ENCODE peak calls at places on chromosome 2, in ten cellular contexts. N is choroid plexus epithelial cell, I is AG04450, V is AG09309, H is heart left ventricle, W is stomach, M is GM12865, B is colonic mucosa, T is fibroblast of lung, P is BE2C. L is an unnamed sample.

GRCh38 chr2:20635096-20635475 is 15.8 kb downstream of the HS1BP3 start:
- DNase-seq in N (no peak), I (no peak), V (no peak), H (peak), W (no peak), M (no peak), B (peak), T (no peak), P (peak), L (no peak)

GRCh38 chr2:234363647-234364294 is 133.1 kb downstream of the ARL4C start:
- DNase-seq in N (no peak), I (no peak), V (no peak), H (no peak), W (no peak), M (no peak), B (no peak), T (no peak), P (no peak), L (no peak)

GRCh38 chr2:105590780-105591660 is 153.7 kb upstream of the NCK2 start:
- DNase-seq in N (no peak), I (no peak), V (no peak), H (no peak), W (no peak), M (no peak), B (no peak), T (no peak), P (no peak), L (no peak)

GRCh38 chr2:219448099-219448775 is 13.6 kb downstream of the SPEG start:
- DNase-seq in N (no peak), I (no peak), V (no peak), H (no peak), W (no peak), M (no peak), B (no peak), T (no peak), P (no peak), L (no peak)

GRCh38 chr2:64298161-64298560 is 153.9 kb upstream of the PELI1 start:
- DNase-seq in N (peak), I (no peak), V (no peak), H (no peak), W (no peak), M (no peak), B (no peak), T (no peak), P (no peak), L (no peak)

GRCh38 chr2:226424971-226425370 is 374.6 kb downstream of the IRS1 start:
- DNase-seq in N (no peak), I (no peak), V (no peak), H (no peak), W (no peak), M (no peak), B (no peak), T (peak), P (no peak), L (peak)

GRCh38 chr2:39568561-39569006 is 97.1 kb upstream of the TMEM178A start:
- DNase-seq in N (peak), I (peak), V (peak), H (no peak), W (no peak), M (no peak), B (no peak), T (peak), P (no peak), L (peak)

GRCh38 chr2:183079335-183079775 is 808 bp downstream of the DUSP19 start:
- DNase-seq in N (peak), I (no peak), V (no peak), H (no peak), W (no peak), M (no peak), B (no peak), T (peak), P (no peak), L (no peak)

GRCh38 chr2:10916953-10917352 is 5.2 kb downstream of the KCNF1 start:
- DNase-seq in N (no peak), I (no peak), V (no peak), H (no peak), W (no peak), M (no peak), B (no peak), T (no peak), P (no peak), L (no peak)

GRCh38 chr2:190254451-190254850 is 65.2 kb downstream of the HIBCH start:
- DNase-seq in N (no peak), I (no peak), V (no peak), H (no peak), W (no peak), M (no peak), B (no peak), T (peak), P (no peak), L (no peak)

GRCh38 chr2:233546774-233547173 is 19.8 kb downstream of the USP40 start:
- DNase-seq in N (no peak), I (no peak), V (no peak), H (peak), W (peak), M (no peak), B (no peak), T (no peak), P (no peak), L (no peak)

GRCh38 chr2:144567745-144568144 is 47.8 kb upstream of the ZEB2 start:
- DNase-seq in N (no peak), I (no peak), V (no peak), H (no peak), W (no peak), M (no peak), B (no peak), T (no peak), P (no peak), L (no peak)

GRCh38 chr2:15579641-15580040 is 12.0 kb upstream of the DDX1 start:
- DNase-seq in N (no peak), I (no peak), V (no peak), H (no peak), W (no peak), M (no peak), B (no peak), T (peak), P (no peak), L (no peak)

GRCh38 chr2:172437419-172438063 is 10.2 kb downstream of the ITGA6 start:
- DNase-seq in N (no peak), I (no peak), V (no peak), H (no peak), W (no peak), M (peak), B (no peak), T (no peak), P (no peak), L (no peak)

GRCh38 chr2:29522951-29523669 is 398.3 kb downstream of the ALK start:
- DNase-seq in N (peak), I (peak), V (no peak), H (no peak), W (no peak), M (no peak), B (no peak), T (peak), P (no peak), L (no peak)

GRCh38 chr2:170244555-170244954 is 66.6 kb downstream of the MYO3B start:
- DNase-seq in N (no peak), I (no peak), V (no peak), H (no peak), W (no peak), M (no peak), B (no peak), T (no peak), P (no peak), L (no peak)

GRCh38 chr2:85827879-85828569 is 60.8 kb downstream of the ST3GAL5 start:
- DNase-seq in N (no peak), I (no peak), V (no peak), H (no peak), W (no peak), M (no peak), B (no peak), T (no peak), P (no peak), L (no peak)

GRCh38 chr2:122734756-122735155 is 979.3 kb downstream of the TSN start:
- DNase-seq in N (peak), I (no peak), V (no peak), H (no peak), W (no peak), M (no peak), B (no peak), T (peak), P (no peak), L (no peak)

GRCh38 chr2:59413751-59414570 is 1139.5 kb downstream of the BCL11A start:
- DNase-seq in N (no peak), I (no peak), V (no peak), H (no peak), W (no peak), M (no peak), B (no peak), T (no peak), P (no peak), L (no peak)

GRCh38 chr2:10787176-10787968 is 25.2 kb downstream of the PDIA6 start:
- DNase-seq in N (peak), I (no peak), V (no peak), H (no peak), W (no peak), M (peak), B (peak), T (no peak), P (peak), L (no peak)

GRCh38 chr2:12073217-12073852 is 326.9 kb downstream of the LPIN1 start:
- DNase-seq in N (no peak), I (no peak), V (no peak), H (no peak), W (no peak), M (peak), B (no peak), T (no peak), P (no peak), L (no peak)

GRCh38 chr2:173415663-173416469 is 61.2 kb downstream of the CDCA7 start:
- DNase-seq in N (no peak), I (no peak), V (no peak), H (no peak), W (no peak), M (no peak), B (no peak), T (no peak), P (no peak), L (no peak)

GRCh38 chr2:73205611-73206010 is 3.2 kb downstream of the NOTO start:
- DNase-seq in N (no peak), I (no peak), V (peak), H (no peak), W (no peak), M (no peak), B (no peak), T (peak), P (no peak), L (no peak)

GRCh38 chr2:207616185-207616584 is 9.0 kb downstream of the METTL21A start:
- DNase-seq in N (peak), I (no peak), V (no peak), H (no peak), W (no peak), M (no peak), B (no peak), T (peak), P (no peak), L (no peak)

GRCh38 chr2:10964076-10964812 is 52.5 kb downstream of the KCNF1 start:
- DNase-seq in N (peak), I (no peak), V (no peak), H (no peak), W (no peak), M (no peak), B (no peak), T (no peak), P (no peak), L (no peak)

GRCh38 chr2:159129807-159130206 is 156.7 kb downstream of the WDSUB1 start:
- DNase-seq in N (no peak), I (no peak), V (no peak), H (peak), W (no peak), M (no peak), B (no peak), T (peak), P (peak), L (no peak)

GRCh38 chr2:134465228-134465627 is 211.4 kb downstream of the MGAT5 start:
- DNase-seq in N (no peak), I (no peak), V (no peak), H (no peak), W (peak), M (no peak), B (peak), T (no peak), P (no peak), L (no peak)

GRCh38 chr2:4883375-4883774 is 808.8 kb upstream of the SOX11 start:
- DNase-seq in N (no peak), I (no peak), V (no peak), H (no peak), W (no peak), M (no peak), B (no peak), T (no peak), P (no peak), L (no peak)

GRCh38 chr2:227164745-227165350 is 424 bp downstream of the COL4A3 start:
- DNase-seq in N (no peak), I (no peak), V (no peak), H (no peak), W (peak), M (peak), B (peak), T (no peak), P (no peak), L (no peak)

GRCh38 chr2:8391126-8391525 is 290.7 kb upstream of the ID2 start:
- DNase-seq in N (no peak), I (no peak), V (no peak), H (no peak), W (no peak), M (no peak), B (no peak), T (no peak), P (no peak), L (no peak)

GRCh38 chr2:98247383-98247782 is 98.9 kb upstream of the CNGA3 start:
- DNase-seq in N (no peak), I (no peak), V (no peak), H (no peak), W (no peak), M (no peak), B (no peak), T (no peak), P (no peak), L (no peak)

GRCh38 chr2:98254504-98255059 is 91.7 kb upstream of the CNGA3 start:
- DNase-seq in N (no peak), I (no peak), V (no peak), H (no peak), W (no peak), M (no peak), B (no peak), T (no peak), P (no peak), L (no peak)

GRCh38 chr2:98253461-98254073 is 92.7 kb upstream of the CNGA3 start:
- DNase-seq in N (peak), I (no peak), V (no peak), H (no peak), W (no peak), M (no peak), B (no peak), T (peak), P (no peak), L (no peak)

GRCh38 chr2:98252394-98252793 is 93.9 kb upstream of the CNGA3 start:
- DNase-seq in N (no peak), I (no peak), V (no peak), H (no peak), W (no peak), M (peak), B (no peak), T (no peak), P (no peak), L (no peak)
- H3K4me3 ChIP-seq in N (no peak), I (no peak), V (no peak), H (no peak), W (no peak), M (no peak), B (no peak), T (no peak), P (no peak), L (no peak)

DNA sequence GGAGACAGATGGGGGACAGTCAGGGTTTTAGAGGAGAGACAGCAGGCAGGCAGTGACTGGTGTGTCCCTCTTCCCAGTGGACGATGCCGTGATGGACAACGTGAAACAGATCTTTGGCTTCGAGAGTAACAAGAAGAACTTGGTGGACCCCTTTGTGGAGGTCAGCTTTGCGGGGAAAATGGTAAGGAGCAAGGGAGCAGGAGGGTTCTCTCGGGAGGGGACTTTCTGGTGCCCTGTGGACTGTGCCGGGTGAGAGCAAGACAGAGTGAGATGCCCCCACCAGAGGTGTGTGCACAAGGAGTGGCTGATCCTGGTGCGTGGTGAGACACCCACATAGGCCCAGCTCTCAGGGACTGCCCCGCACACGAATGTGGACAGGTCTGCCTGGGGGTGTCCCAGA is 74.9 kb downstream of the DYSF start:
- DNase-seq in N (no peak), I (no peak), V (no peak), H (no peak), W (no peak), M (no peak), B (no peak), T (no peak), P (no peak), L (no peak)
- TF ChIP-seq CTCF in N (no peak), I (no peak), V (no peak), H (no peak), W (no peak), M (no peak), B (no peak), T (no peak), P (no peak), L (no peak)

DNA sequence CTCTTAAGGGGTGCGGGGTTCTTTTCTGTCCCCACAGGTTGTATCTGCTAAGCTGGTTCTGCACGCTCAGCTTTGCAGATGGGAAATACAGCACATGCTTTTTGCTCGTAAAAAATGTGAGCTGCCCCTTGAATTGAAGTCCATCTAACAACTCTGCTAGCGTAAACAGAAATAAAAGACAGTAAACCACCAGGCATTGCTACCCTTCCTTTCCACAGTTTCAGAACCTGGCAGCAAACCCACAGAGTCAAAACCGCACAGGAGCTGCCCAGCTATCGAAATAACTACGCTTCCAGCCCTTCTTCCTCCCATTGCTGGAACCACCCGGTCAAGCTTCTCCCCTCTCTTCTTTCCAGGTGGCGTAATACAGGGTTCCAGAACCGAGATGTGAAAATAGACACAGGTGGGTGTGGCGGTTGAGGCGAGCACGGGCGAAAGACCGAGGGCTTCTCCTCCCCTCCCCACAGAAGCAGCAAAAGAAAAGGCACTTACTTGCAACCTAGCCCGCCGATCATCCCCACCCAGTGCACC is 474 bp downstream of the SCN9A start:
- DNase-seq in N (peak), I (no peak), V (no peak), H (peak), W (no peak), M (peak), B (peak), T (peak), P (no peak), L (no peak)
- H3K4me3 ChIP-seq in N (peak), I (peak), V (peak), H (peak), W (peak), M (no peak), B (peak), T (peak), P (peak), L (peak)

DNA sequence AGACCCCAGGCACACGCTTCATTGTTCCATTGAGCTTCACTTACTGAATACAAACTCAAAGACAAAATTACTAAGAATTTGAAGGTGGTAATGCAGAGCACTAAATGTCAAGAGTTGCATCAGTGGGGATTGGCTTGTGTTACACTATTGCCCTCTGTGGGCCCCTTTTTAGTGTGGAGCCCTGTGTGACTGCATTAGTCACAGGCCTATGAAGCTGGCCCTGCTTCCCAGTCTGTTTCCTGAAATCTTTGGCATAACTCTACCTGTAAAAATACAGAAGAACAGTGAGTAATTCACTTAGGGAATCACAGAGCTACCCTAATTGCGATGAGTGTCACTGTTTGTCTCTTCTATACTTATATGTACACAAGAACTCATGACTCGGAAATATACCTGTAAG is 40.0 kb upstream of the STPG4 start:
- DNase-seq in N (no peak), I (no peak), V (no peak), H (no peak), W (no peak), M (no peak), B (no peak), T (peak), P (no peak), L (no peak)
- TF ChIP-seq CTCF in N (no peak), I (no peak), V (no peak), H (no peak), W (no peak), M (no peak), B (no peak), T (no peak), P (no peak), L (no peak)

GRCh38 chr2:128084757-128085156 is 6.2 kb upstream of the UGGT1 start:
- DNase-seq in N (no peak), I (no peak), V (no peak), H (no peak), W (no peak), M (no peak), B (no peak), T (no peak), P (no peak), L (no peak)
- H3K4me3 ChIP-seq in N (no peak), I (no peak), V (no peak), H (no peak), W (no peak), M (no peak), B (no peak), T (no peak), P (no peak), L (no peak)

L was measured in retinal pigment epithelial cell.